ENCODE peak calls at places on chromosomes 16 and 17, in five cellular contexts. S, Y, L, R and Z are unnamed samples.

GRCh38 chr17:81831563-81831956 is 1.5 kb downstream of the MCRIP1 start:
- DNase-seq in Y (no peak), S (no peak), L (no peak), R (no peak), Z (peak)

GRCh38 chr17:38702900-38703741 is 2.0 kb upstream of the MLLT6 start:
- DNase-seq in Y (no peak), S (no peak), R (peak), L (no peak), Z (peak)

GRCh38 chr17:43367588-43368242 is 31.1 kb upstream of the ARL4D start:
- DNase-seq in R (peak), Y (peak), L (peak), S (peak), Z (peak)

GRCh38 chr16:85862476-85863383 is 36.2 kb upstream of the IRF8 start:
- DNase-seq in R (no peak), S (no peak), L (no peak), Y (no peak), Z (no peak)

GRCh38 chr17:63881935-63882601 is at the start of gene GH2:
- DNase-seq in S (peak), L (peak), R (peak), Y (peak), Z (peak)

GRCh38 chr17:83204230-83204725 is 124.9 kb downstream of the METRNL start:
- DNase-seq in Y (no peak), R (no peak), L (no peak), S (no peak), Z (no peak)

GRCh38 chr17:17356931-17357270 is 53.7 kb downstream of the NT5M start:
- DNase-seq in L (no peak), R (no peak), Y (no peak), S (peak), Z (no peak)

GRCh38 chr16:54544553-54545180 is 258.1 kb upstream of the IRX3 start:
- DNase-seq in Y (no peak), R (no peak), S (no peak), L (no peak), Z (no peak)

GRCh38 chr16:24609740-24610420 is 70.5 kb downstream of the RBBP6 start:
- DNase-seq in L (no peak), R (no peak), S (peak), Y (peak), Z (no peak)

GRCh38 chr16:1308036-1308976 is 1.1 kb upstream of the UBE2I start:
- DNase-seq in R (peak), Y (no peak), L (peak), S (no peak), Z (no peak)

GRCh38 chr17:66691644-66692500 is 143.0 kb upstream of the CACNG5 start:
- DNase-seq in R (peak), S (no peak), Y (no peak), L (no peak), Z (no peak)

GRCh38 chr17:17191346-17191792 is 14.8 kb downstream of the PLD6 start:
- DNase-seq in Y (no peak), R (no peak), L (no peak), S (no peak), Z (no peak)

GRCh38 chr16:88464447-88465318 is 11.6 kb downstream of the ZFPM1 start:
- DNase-seq in S (peak), Y (peak), R (no peak), L (no peak), Z (no peak)

GRCh38 chr17:9142772-9143494 is 121.6 kb downstream of the NTN1 start:
- DNase-seq in Y (no peak), L (no peak), R (no peak), S (no peak), Z (no peak)

GRCh38 chr17:31508310-31509094 is 117.0 kb downstream of the RAB11FIP4 start:
- DNase-seq in S (no peak), R (no peak), Y (no peak), L (no peak), Z (no peak)

GRCh38 chr16:57536306-57537193 is at the start of gene CCDC102A:
- DNase-seq in Y (peak), R (peak), S (peak), L (no peak), Z (peak)

GRCh38 chr17:12571606-12572005 is 94.1 kb upstream of the MYOCD start:
- DNase-seq in Y (no peak), L (no peak), S (no peak), R (no peak), Z (no peak)

GRCh38 chr16:10949424-10949970 is 5.1 kb downstream of the CLEC16A start:
- DNase-seq in Y (no peak), R (peak), S (no peak), L (no peak), Z (peak)

GRCh38 chr16:87392823-87393679 is 915 bp downstream of the MAP1LC3B start:
- DNase-seq in R (peak), L (no peak), S (peak), Y (peak), Z (peak)

GRCh38 chr16:88720396-88720970 is 14.2 kb downstream of the CTU2 start:
- DNase-seq in Y (no peak), S (no peak), R (no peak), L (no peak), Z (no peak)

GRCh38 chr17:77403854-77404253 is 263.1 kb downstream of the SEC14L1 start:
- DNase-seq in R (no peak), S (no peak), L (no peak), Y (no peak), Z (peak)

GRCh38 chr17:2090804-2091534 is 36.1 kb downstream of the HIC1 start:
- DNase-seq in L (no peak), S (peak), Y (peak), R (peak), Z (no peak)

DNA sequence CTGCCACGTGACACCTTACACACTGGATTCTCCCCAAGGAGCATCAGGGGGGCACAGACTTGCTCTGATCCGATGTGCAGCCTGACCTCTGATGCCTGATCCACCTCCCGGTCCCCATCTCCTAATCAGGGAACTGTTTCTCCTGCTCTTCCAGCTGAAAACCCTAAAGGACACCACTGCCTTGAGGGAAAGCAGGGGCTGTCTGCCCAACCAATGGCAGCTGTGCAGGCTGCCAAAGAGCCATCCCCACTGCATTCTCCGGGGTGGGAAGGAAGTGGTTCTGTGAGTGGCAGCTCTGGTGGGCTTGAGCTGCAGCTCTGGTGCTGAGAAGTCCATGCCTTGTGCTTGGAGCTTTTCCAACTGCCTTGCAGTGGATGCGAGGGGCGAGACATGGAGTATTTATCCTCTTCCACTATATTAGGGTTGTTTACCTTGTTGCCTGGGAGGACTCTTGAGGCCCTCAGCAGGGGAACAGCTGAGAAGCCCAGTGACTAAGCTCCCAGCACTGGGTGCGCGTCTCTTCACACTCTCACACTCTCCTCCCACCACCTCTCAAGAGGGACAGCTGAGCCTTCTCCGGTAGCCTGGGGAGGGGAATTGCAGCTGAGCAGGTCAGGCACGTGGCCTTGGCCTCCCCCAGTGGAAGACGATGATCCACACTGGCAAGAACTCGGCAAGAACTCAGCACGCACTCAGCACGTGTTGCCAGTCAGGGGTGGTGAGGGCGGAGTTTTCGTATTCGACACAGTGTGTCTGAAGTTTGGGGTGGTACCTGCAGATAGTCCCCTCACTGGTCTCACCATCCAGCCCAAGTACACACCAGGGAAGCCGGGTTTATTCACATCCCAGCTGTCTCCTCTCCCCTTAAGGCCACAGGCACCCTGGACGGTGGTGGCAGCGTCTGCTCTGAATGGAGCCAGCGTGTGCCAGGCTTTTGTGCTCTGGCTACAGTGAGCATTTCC is 21.1 kb upstream of the SPATA32 start:
- DNase-seq in R (no peak), S (no peak), L (no peak), Y (peak), Z (no peak)
- TF ChIP-seq EZH2phosphoT487 in R (no peak), S (no peak), L (no peak), Y (no peak), Z (no peak)

GRCh38 chr16:72109966-72110530 is 16.4 kb downstream of the DHX38 start:
- DNase-seq in R (no peak), L (no peak), S (no peak), Y (no peak), Z (no peak)
- H3K27ac ChIP-seq in R (no peak), L (no peak), S (no peak), Y (no peak), Z (no peak)

GRCh38 chr16:56199164-56199563 is 7.9 kb downstream of the GNAO1 start:
- DNase-seq in Y (no peak), S (no peak), R (no peak), L (no peak), Z (peak)

GRCh38 chr16:56198755-56199114 is 7.4 kb downstream of the GNAO1 start:
- DNase-seq in S (no peak), Y (no peak), R (no peak), L (no peak), Z (no peak)

GRCh38 chr16:56196381-56196780 is 5.1 kb downstream of the GNAO1 start:
- DNase-seq in Y (no peak), R (no peak), S (no peak), L (no peak), Z (no peak)

GRCh38 chr16:56198044-56198754 is 6.9 kb downstream of the GNAO1 start:
- DNase-seq in L (no peak), S (no peak), Y (no peak), R (no peak), Z (no peak)

DNA sequence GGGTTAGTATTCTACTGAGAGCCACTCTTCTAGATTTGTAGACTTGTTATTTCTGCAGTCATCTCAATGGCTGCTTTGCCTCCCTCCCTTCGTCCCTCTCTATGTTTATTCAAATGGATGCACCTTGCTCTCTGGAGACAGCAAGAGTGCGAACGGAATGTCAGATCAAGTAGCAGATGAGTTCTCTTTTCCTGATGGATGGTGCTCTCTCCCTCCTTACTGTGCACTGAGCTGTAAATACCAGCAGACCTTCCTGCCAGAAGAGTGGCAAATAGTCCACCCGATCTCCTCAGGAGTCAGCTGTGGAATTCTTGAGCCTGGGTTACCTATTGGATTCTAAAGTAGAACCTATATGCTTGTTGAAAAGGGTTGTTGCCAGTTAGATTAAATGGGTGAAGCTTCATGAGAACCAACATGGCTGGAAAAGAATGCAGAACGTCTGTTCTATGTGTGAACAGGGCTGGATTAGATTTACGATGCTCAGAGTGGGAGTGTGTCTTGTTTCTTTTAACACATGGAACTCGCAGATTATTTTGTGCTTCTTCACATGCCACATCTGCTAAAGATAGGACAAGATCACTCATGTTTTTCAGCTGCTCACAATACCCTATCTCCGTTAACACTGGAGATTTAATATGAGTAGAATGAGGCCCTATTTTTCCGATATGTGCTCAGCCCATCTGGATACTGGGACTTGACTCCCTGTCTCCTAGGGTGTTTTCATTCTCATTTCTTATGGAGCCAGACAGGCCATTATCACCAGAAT is 6.1 kb downstream of the GNAO1 start:
- DNase-seq in R (no peak), Y (no peak), L (no peak), S (no peak), Z (no peak)
- TF ChIP-seq EZH2phosphoT487 in R (no peak), Y (no peak), L (no peak), S (no peak), Z (no peak)

DNA sequence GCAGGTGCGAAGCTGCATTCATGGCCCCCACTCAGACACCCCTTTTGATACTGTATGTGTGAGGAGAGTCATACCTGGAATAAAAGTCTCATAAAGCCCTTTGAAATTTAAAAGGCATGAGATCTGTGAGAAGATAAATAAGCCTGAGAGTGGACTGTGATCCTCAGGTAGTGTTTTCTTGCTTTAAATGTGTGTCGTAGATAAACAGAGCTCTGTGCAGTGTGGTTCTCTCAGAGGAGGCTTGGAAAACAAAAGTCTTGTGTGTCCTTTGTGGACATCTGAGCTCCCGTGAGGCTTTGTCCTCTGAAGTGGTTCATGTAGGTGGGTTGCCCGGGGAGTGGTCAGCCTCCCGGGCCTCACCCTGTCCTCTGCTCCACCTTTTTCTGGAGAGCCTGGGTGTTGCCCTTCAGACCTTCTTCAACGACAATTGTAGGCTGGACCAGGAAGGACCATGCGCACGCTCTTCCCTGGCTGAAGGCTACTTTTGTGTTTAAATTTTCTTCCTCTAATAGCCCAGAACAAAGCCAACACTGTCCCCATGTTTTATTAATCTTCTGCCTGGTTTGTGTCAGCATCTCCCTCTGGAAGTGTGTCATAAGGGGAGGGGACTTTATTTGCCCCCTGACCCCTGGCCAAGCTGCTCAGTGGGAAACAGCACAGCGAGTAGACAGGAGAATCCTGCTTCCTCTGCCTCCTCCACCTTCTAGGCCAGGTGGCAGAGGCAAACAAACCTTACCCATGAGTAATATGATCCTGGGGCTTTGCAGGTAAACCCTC is 151.2 kb downstream of the MSI2 start:
- DNase-seq in Y (peak), S (no peak), R (peak), L (no peak), Z (no peak)
- H3K27ac ChIP-seq in Y (peak), S (peak), R (peak), L (peak), Z (peak)

GRCh38 chr16:72247821-72248253 is 75.9 kb upstream of the PMFBP1 start:
- DNase-seq in Y (no peak), S (no peak), R (peak), L (no peak), Z (no peak)
- TF ChIP-seq EZH2phosphoT487 in Y (no peak), S (no peak), R (no peak), L (no peak), Z (no peak)

GRCh38 chr17:28828294-28829040 is 14.1 kb downstream of the FAM222B start:
- DNase-seq in R (no peak), S (no peak), Y (no peak), L (no peak), Z (no peak)
- H3K27ac ChIP-seq in R (no peak), S (no peak), Y (no peak), L (no peak), Z (no peak)

GRCh38 chr17:50516980-50517379 is 8.7 kb downstream of the MYCBPAP start:
- DNase-seq in Y (no peak), L (no peak), S (no peak), R (no peak), Z (no peak)

GRCh38 chr17:50520483-50520882 is 12.1 kb upstream of the EPN3 start:
- DNase-seq in R (no peak), Y (no peak), S (no peak), L (no peak), Z (no peak)

GRCh38 chr17:50517504-50518264 is 9.4 kb downstream of the MYCBPAP start:
- DNase-seq in S (no peak), Y (no peak), L (no peak), R (no peak), Z (no peak)

GRCh38 chr17:50519141-50519834 is 11.0 kb downstream of the MYCBPAP start:
- DNase-seq in R (peak), Y (no peak), S (no peak), L (no peak), Z (no peak)

GRCh38 chr17:50518265-50519023 is 10.2 kb downstream of the MYCBPAP start:
- DNase-seq in R (no peak), L (no peak), S (no peak), Y (no peak), Z (no peak)
- TF ChIP-seq EZH2phosphoT487 in R (no peak), L (no peak), S (no peak), Y (no peak), Z (no peak)

GRCh38 chr16:46621902-46622676 is 910 bp upstream of the SHCBP1 start:
- DNase-seq in Y (no peak), L (no peak), S (no peak), R (no peak), Z (no peak)

GRCh38 chr16:46618516-46618915 is 2.7 kb downstream of the SHCBP1 start:
- DNase-seq in S (no peak), L (no peak), R (no peak), Y (no peak), Z (no peak)

GRCh38 chr16:46621006-46621629 is at the start of gene SHCBP1:
- DNase-seq in Y (peak), L (peak), S (peak), R (peak), Z (peak)

DNA sequence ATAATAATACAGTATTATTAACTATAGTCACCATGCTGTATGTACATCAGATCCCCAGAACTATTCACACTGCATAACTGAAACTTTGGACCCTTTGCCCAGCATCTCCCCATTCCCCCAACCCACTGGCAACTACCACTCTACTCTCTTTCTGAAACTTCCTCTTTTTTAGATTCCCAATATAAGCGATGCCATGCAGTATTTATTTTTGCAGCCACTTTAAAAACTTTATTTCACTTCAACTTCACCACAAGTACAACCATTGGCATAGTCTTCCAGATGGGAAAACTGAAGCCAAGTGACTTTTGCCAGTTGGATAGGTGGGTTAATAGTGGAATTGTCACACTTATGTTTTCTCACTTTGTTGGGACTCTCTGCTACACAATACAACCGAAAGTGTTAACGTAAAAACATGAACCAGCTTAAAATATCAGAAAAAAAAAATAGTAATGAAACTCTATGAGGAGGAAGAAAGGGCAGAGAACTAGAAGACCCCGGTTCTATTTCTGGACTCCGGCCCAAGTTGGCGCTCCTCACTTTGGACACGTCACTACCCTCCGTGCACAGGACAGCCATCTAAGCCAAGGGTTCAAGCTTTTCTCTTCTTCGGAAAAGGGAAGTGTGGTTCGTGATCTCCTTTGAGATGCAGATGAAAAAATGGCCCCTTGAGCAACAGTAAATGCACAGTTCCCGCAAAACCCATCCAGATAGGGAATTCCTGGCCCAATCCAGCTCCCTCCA is 744 bp downstream of the SHCBP1 start:
- DNase-seq in L (no peak), S (no peak), Y (no peak), R (peak), Z (peak)
- H3K27ac ChIP-seq in L (peak), S (no peak), Y (no peak), R (no peak), Z (peak)

GRCh38 chr16:27436921-27437650 is 35.1 kb downstream of the IL21R start:
- DNase-seq in S (peak), R (no peak), Y (no peak), L (no peak), Z (no peak)

GRCh38 chr16:27437946-27438345 is 36.0 kb downstream of the IL21R start:
- DNase-seq in S (peak), L (no peak), R (no peak), Y (no peak), Z (no peak)

GRCh38 chr16:27439273-27440018 is 37.5 kb downstream of the IL21R start:
- DNase-seq in S (peak), Y (no peak), R (no peak), L (no peak), Z (no peak)

GRCh38 chr16:27434141-27435051 is 32.4 kb downstream of the IL21R start:
- DNase-seq in R (no peak), Y (no peak), L (no peak), S (no peak), Z (no peak)

GRCh38 chr16:27436065-27436464 is 34.1 kb downstream of the IL21R start:
- DNase-seq in Y (no peak), L (no peak), R (no peak), S (no peak), Z (no peak)
- TF ChIP-seq EZH2phosphoT487 in Y (no peak), L (no peak), R (no peak), S (no peak), Z (no peak)